ENCODE peak calls at places on chromosome 19, in five cellular contexts. D is T-helper 17 cell, J is type B pancreatic cell, K is heart right ventricle, H is right atrium auricular region. B is an unnamed sample.

GRCh38 chr19:35098413-35099049 is 17.1 kb upstream of the FXYD3 start:
- DNase-seq in D (no peak), J (no peak), K (peak; percentile 57), H (no peak), B (no peak)

GRCh38 chr19:749811-750210 is 1.1 kb upstream of the MISP start:
- DNase-seq in D (no peak), J (no peak), K (no peak), H (no peak), B (no peak)

GRCh38 chr19:7211191-7211988 is 82.8 kb downstream of the INSR start:
- DNase-seq in D (no peak), J (no peak), K (peak; percentile 57), H (peak; percentile 71), B (no peak)

GRCh38 chr19:51889934-51890333 is 2.2 kb upstream of the ZNF577 start:
- DNase-seq in D (no peak), J (no peak), K (no peak), H (no peak), B (no peak)

GRCh38 chr19:38543807-38544568 is 73.8 kb downstream of the MAP4K1 start:
- DNase-seq in D (no peak), J (no peak), K (peak; percentile 38), H (peak; percentile 78), B (peak; percentile 40)

GRCh38 chr19:16244091-16244490 is 46.4 kb downstream of the AP1M1 start:
- DNase-seq in D (no peak), J (no peak), K (no peak), H (no peak), B (peak; percentile 26)

GRCh38 chr19:40596608-40597328 is 4.4 kb upstream of the LTBP4 start:
- DNase-seq in D (no peak), J (no peak), K (peak; percentile 69), H (no peak), B (no peak)

GRCh38 chr19:47399198-47399597 is 20.1 kb downstream of the MEIS3 start:
- DNase-seq in D (no peak), J (no peak), K (no peak), H (no peak), B (no peak)

GRCh38 chr19:46466536-46467199 is 4.7 kb downstream of the PNMA8A start:
- DNase-seq in D (no peak), J (no peak), K (peak; percentile 33), H (no peak), B (peak; percentile 62)

GRCh38 chr19:43599635-43600295 is 3.4 kb downstream of the ZNF576 start:
- DNase-seq in D (no peak), J (no peak), K (no peak), H (no peak), B (no peak)

GRCh38 chr19:46764817-46765291 is 18.6 kb upstream of the STRN4 start:
- DNase-seq in D (no peak), J (no peak), K (no peak), H (no peak), B (no peak)

GRCh38 chr19:10670876-10671804 is 17.0 kb downstream of the ILF3 start:
- DNase-seq in D (no peak), J (no peak), K (no peak), H (no peak), B (no peak)

GRCh38 chr19:4140237-4140711 is 13.2 kb upstream of the CREB3L3 start:
- DNase-seq in D (no peak), J (no peak), K (no peak), H (no peak), B (no peak)

GRCh38 chr19:37466277-37466797 is 907 bp downstream of the ZNF569 start:
- DNase-seq in D (no peak), J (no peak), K (no peak), H (no peak), B (no peak)

GRCh38 chr19:41887711-41888382 is 4.9 kb downstream of the ARHGEF1 start:
- DNase-seq in D (peak; percentile 70), J (no peak), K (no peak), H (no peak), B (peak; percentile 15)

GRCh38 chr19:19502281-19502680 is 13.1 kb downstream of the TSSK6 start:
- DNase-seq in D (no peak), J (no peak), K (no peak), H (no peak), B (no peak)

GRCh38 chr19:53196777-53197396 is 3.7 kb upstream of the ZNF665 start:
- DNase-seq in D (peak; percentile 96), J (peak; percentile 98), K (peak; percentile 99), H (peak; percentile 95), B (peak; percentile 39)

GRCh38 chr19:11551603-11552235 is 7.3 kb downstream of the ELOF1 start:
- DNase-seq in D (no peak), J (no peak), K (no peak), H (no peak), B (no peak)

GRCh38 chr19:17555929-17556813 is 722 bp downstream of the COLGALT1 start:
- DNase-seq in D (peak; percentile 17), J (no peak), K (peak; percentile 75), H (peak; percentile 75), B (no peak)

GRCh38 chr19:2528543-2529173 is 52.7 kb downstream of the GADD45B start:
- DNase-seq in D (no peak), J (no peak), K (no peak), H (no peak), B (no peak)

GRCh38 chr19:13872695-13873389 is 4.1 kb upstream of the NANOS3 start:
- DNase-seq in D (no peak), J (no peak), K (peak; percentile 42), H (no peak), B (no peak)

GRCh38 chr19:48907671-48908070 is 7.6 kb downstream of the NUCB1 start:
- DNase-seq in D (no peak), J (no peak), K (no peak), H (no peak), B (no peak)

GRCh38 chr19:40542197-40542859 is 34.3 kb upstream of the SHKBP1 start:
- DNase-seq in D (no peak), J (no peak), K (peak; percentile 86), H (no peak), B (no peak)

GRCh38 chr19:41356984-41357739 is 3.4 kb upstream of the TGFB1 start:
- DNase-seq in D (no peak), J (no peak), K (no peak), H (no peak), B (no peak)

B was measured in BJ.